ENCODE peak calls at places on chromosomes 6 and 20, in ten cellular contexts. S, R, Y, V, U, X, M, F, K and L are unnamed samples.
A peak's percentile ranks its signal among the peaks of the same experiment; 100 is the strongest.

GRCh38 chr6:33861722-33862121 is 57.9 kb upstream of the MLN start:
- DNase-seq in S (no peak), R (no peak), Y (no peak), V (no peak), U (no peak), X (no peak), M (no peak), F (no peak), K (no peak), L (no peak)

GRCh38 chr20:2145376-2145775 is 43.7 kb downstream of the STK35 start:
- DNase-seq in S (no peak), R (no peak), Y (no peak), V (no peak), U (no peak), X (no peak), M (no peak), F (no peak), K (no peak), L (no peak)

GRCh38 chr6:168778201-168778600 is 337.2 kb downstream of the SMOC2 start:
- DNase-seq in S (no peak), R (no peak), Y (peak; percentile 39), V (peak; percentile 76), U (peak; percentile 57), X (no peak), M (no peak), F (no peak), K (no peak), L (no peak)

GRCh38 chr6:150413768-150414167 is 45.0 kb downstream of the IYD start:
- DNase-seq in S (no peak), R (no peak), Y (no peak), V (no peak), U (no peak), X (no peak), M (no peak), F (no peak), K (no peak), L (no peak)

GRCh38 chr20:49750611-49751396 is 37.1 kb upstream of the B4GALT5 start:
- DNase-seq in S (no peak), R (peak; percentile 25), Y (no peak), V (no peak), U (no peak), X (no peak), M (no peak), F (no peak), K (no peak), L (no peak)

GRCh38 chr6:155398221-155398620 is 57.4 kb downstream of the NOX3 start:
- DNase-seq in S (no peak), R (no peak), Y (no peak), V (no peak), U (no peak), X (no peak), M (no peak), F (no peak), K (no peak), L (no peak)

GRCh38 chr6:41423002-41423401 is 87.6 kb downstream of the NCR2 start:
- DNase-seq in S (no peak), R (no peak), Y (no peak), V (no peak), U (no peak), X (no peak), M (no peak), F (no peak), K (no peak), L (no peak)

GRCh38 chr6:88474720-88475119 is 308.6 kb upstream of the CNR1 start:
- DNase-seq in S (no peak), R (no peak), Y (no peak), V (no peak), U (no peak), X (no peak), M (no peak), F (no peak), K (no peak), L (no peak)

GRCh38 chr20:61500791-61501321 is 248.8 kb downstream of the CDH4 start:
- DNase-seq in S (no peak), R (peak; percentile 35), Y (peak; percentile 3), V (no peak), U (no peak), X (no peak), M (no peak), F (no peak), K (no peak), L (peak; percentile 73)

GRCh38 chr20:32037929-32038328 is 14.1 kb upstream of the HCK start:
- DNase-seq in S (no peak), R (no peak), Y (peak; percentile 67), V (no peak), U (no peak), X (no peak), M (peak; percentile 62), F (no peak), K (no peak), L (no peak)

GRCh38 chr6:63537126-63537958 is 34.9 kb upstream of the LOC128125822 start:
- DNase-seq in S (no peak), R (no peak), Y (peak; percentile 49), V (no peak), U (no peak), X (no peak), M (peak; percentile 98), F (no peak), K (no peak), L (no peak)

GRCh38 chr6:37583261-37583660 is 83.6 kb upstream of the CCDC167 start:
- DNase-seq in S (no peak), R (no peak), Y (no peak), V (no peak), U (no peak), X (no peak), M (no peak), F (no peak), K (no peak), L (no peak)

GRCh38 chr20:59729476-59729875 is 125.1 kb downstream of the PHACTR3 start:
- DNase-seq in S (peak; percentile 24), R (no peak), Y (no peak), V (no peak), U (no peak), X (no peak), M (no peak), F (no peak), K (no peak), L (no peak)

GRCh38 chr6:122081921-122082320 is 317.5 kb upstream of the HSF2 start:
- DNase-seq in S (no peak), R (peak; percentile 64), Y (no peak), V (no peak), U (no peak), X (no peak), M (no peak), F (no peak), K (no peak), L (no peak)

GRCh38 chr6:122079906-122080305 is 319.5 kb upstream of the HSF2 start:
- DNase-seq in S (no peak), R (no peak), Y (no peak), V (no peak), U (no peak), X (no peak), M (no peak), F (no peak), K (no peak), L (no peak)

GRCh38 chr6:122082370-122082769 is 317.1 kb upstream of the HSF2 start:
- DNase-seq in S (no peak), R (no peak), Y (no peak), V (no peak), U (no peak), X (no peak), M (no peak), F (no peak), K (no peak), L (no peak)

GRCh38 chr6:122075084-122075760 is 324.2 kb upstream of the HSF2 start:
- DNase-seq in S (no peak), R (no peak), Y (no peak), V (no peak), U (no peak), X (no peak), M (no peak), F (no peak), K (no peak), L (no peak)

DNA sequence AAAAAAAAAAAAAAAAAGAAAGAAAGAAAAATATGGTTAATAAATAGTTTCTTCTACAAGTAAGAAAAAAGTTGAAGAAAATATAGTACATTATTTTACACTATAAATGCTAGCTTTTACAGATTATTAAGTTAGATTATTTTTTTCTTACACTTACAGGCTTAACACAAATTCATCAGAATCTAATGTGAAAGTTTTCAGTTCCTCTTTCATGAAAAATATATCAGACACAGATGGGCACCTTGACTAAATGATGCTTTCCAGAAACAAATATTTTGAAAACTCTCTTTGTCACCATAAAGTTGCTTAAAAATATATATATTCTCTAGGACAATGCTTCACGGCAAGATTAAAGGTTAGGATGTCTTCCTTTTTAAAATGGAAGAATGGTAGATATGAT is 321.8 kb upstream of the HSF2 start:
- DNase-seq in S (no peak), R (no peak), Y (no peak), V (no peak), U (no peak), X (no peak), M (no peak), F (no peak), K (no peak), L (no peak)
- TF ChIP-seq CTCF in S (no peak), R (no peak), Y (no peak), V (no peak), U (no peak), X (no peak), M (no peak), F (no peak), K (no peak), L (no peak)

GRCh38 chr6:135269399-135270005 is 88.4 kb downstream of the MYB start:
- DNase-seq in S (no peak), R (no peak), Y (no peak), V (no peak), U (no peak), X (no peak), M (no peak), F (no peak), K (no peak), L (no peak)
- TF ChIP-seq CTCF in S (no peak), R (no peak), Y (no peak), V (no peak), U (no peak), X (no peak), M (no peak), F (no peak), K (no peak), L (no peak)

DNA sequence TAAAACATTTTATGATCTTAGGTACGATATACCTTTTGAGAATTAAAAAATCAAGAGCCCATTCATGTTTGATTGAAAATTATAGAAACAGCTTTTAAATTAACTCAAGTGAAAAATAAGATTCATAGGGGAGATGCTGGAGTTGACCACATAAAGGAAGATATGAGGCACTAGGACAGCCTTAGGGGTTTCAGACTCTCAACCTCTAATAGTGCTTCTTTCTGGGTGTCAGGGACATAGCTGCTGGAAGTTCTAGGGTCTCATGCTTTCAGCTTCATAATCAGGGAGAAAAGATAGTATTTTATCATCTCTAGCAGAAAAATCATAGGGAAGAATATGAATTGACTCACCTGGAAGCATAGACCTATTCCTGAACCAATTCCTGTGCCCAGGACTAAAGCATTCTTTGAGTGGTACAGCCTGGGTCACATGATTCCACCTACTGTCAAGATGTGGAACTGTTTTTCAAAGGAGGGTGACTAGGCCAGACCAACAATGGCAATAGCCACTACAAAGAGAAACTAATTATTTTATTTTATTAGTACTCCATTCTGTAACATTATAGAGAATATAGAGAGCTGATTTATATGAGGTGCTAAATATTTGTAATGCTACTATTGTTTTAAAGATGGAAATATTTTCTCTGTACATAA is 27.8 kb upstream of the CENPW start:
- DNase-seq in S (no peak), R (peak; percentile 62), Y (peak; percentile 26), V (no peak), U (no peak), X (no peak), M (peak; percentile 53), F (no peak), K (no peak), L (no peak)
- TF ChIP-seq CTCF in S (no peak), R (peak; percentile 42), Y (peak; percentile 41), V (no peak), U (no peak), X (no peak), M (peak; percentile 54), F (peak; percentile 40), K (peak; percentile 35), L (peak; percentile 22)

GRCh38 chr6:4125933-4126864 is 9.2 kb downstream of the ECI2 start:
- DNase-seq in S (no peak), R (peak; percentile 27), Y (peak; percentile 93), V (peak; percentile 23), U (no peak), X (no peak), M (peak; percentile 76), F (no peak), K (no peak), L (no peak)
- TF ChIP-seq CTCF in S (no peak), R (no peak), Y (peak; percentile 49), V (peak; percentile 42), U (peak; percentile 16), X (no peak), M (no peak), F (no peak), K (no peak), L (no peak)